ENCODE peak calls at places on chromosome 5, in five cellular contexts. C is aorta, F is neural progenitor cell, Q is colonic mucosa, L is iPS DF 6.9. R is an unnamed sample. For H3K4me1 and H3K9me3, the result is how much of the 10 kb centered on the place peaks cover.

GRCh38 chr5:76386360-76386759 is 16.7 kb upstream of the IQGAP2 start:
- DNase-seq in C (no peak), F (no peak), Q (peak), L (no peak), R (no peak)

GRCh38 chr5:138696501-138696900 is 56.7 kb upstream of the CTNNA1 start:
- DNase-seq in C (no peak), F (no peak), Q (no peak), L (no peak), R (no peak)

GRCh38 chr5:4306029-4306428 is 710.4 kb downstream of the IRX1 start:
- DNase-seq in C (no peak), F (no peak), Q (no peak), L (no peak), R (no peak)

GRCh38 chr5:56516034-56516433 is 282.9 kb upstream of the ANKRD55 start:
- DNase-seq in C (no peak), F (no peak), Q (no peak), L (no peak), R (no peak)

GRCh38 chr5:175657593-175658271 is at the start of gene HRH2:
- DNase-seq in C (peak), F (peak), Q (no peak), L (no peak), R (no peak)

GRCh38 chr5:1343931-1344901 is 683 bp downstream of the CLPTM1L start:
- DNase-seq in C (peak), F (peak), Q (no peak), L (no peak), R (no peak)

GRCh38 chr5:172443441-172444109 is 10.8 kb downstream of the SH3PXD2B start:
- DNase-seq in C (peak), F (no peak), Q (peak), L (no peak), R (peak)

GRCh38 chr5:168578506-168579205 is 512 bp downstream of the PANK3 start:
- DNase-seq in C (no peak), F (no peak), Q (no peak), L (no peak), R (peak)

GRCh38 chr5:1057841-1058548 is 49.4 kb downstream of the NKD2 start:
- DNase-seq in C (no peak), F (no peak), Q (no peak), L (no peak), R (no peak)

GRCh38 chr5:75337366-75338021 is 474 bp downstream of the HMGCR start:
- DNase-seq in C (peak), F (no peak), Q (peak), L (no peak), R (no peak)

GRCh38 chr5:163888366-163888765 is 382.9 kb downstream of the MAT2B start:
- DNase-seq in C (no peak), F (no peak), Q (no peak), L (no peak), R (no peak)

GRCh38 chr5:172642046-172642409 is 965 bp downstream of the NEURL1B start:
- DNase-seq in C (no peak), F (no peak), Q (no peak), L (no peak), R (no peak)

GRCh38 chr5:78964889-78965288 is 20.2 kb downstream of the ARSB start:
- DNase-seq in C (no peak), F (peak), Q (no peak), L (no peak), R (no peak)

GRCh38 chr5:66969963-66970362 is 226.6 kb downstream of the CD180 start:
- DNase-seq in C (no peak), F (no peak), Q (no peak), L (no peak), R (no peak)

GRCh38 chr5:34524123-34524522 is 132.0 kb upstream of the RAI14 start:
- DNase-seq in C (no peak), F (no peak), Q (no peak), L (no peak), R (no peak)

GRCh38 chr5:78003914-78004313 is 227.8 kb upstream of the TBCA start:
- DNase-seq in C (no peak), F (peak), Q (no peak), L (no peak), R (no peak)

GRCh38 chr5:91556-92263 is at the start of gene PLEKHG4B:
- DNase-seq in C (no peak), F (peak), Q (no peak), L (peak), R (no peak)

GRCh38 chr5:119105971-119106370 is 35.1 kb downstream of the DMXL1 start:
- DNase-seq in C (no peak), F (peak), Q (no peak), L (no peak), R (no peak)

GRCh38 chr5:87034562-87034961 is 233.1 kb upstream of the RASA1 start:
- DNase-seq in C (no peak), F (no peak), Q (no peak), L (no peak), R (no peak)

GRCh38 chr5:128271859-128272446 is 188.4 kb downstream of the SLC12A2 start:
- DNase-seq in C (no peak), F (no peak), Q (no peak), L (no peak), R (no peak)

GRCh38 chr5:140242099-140242498 is 60.8 kb downstream of the PFDN1 start:
- DNase-seq in C (no peak), F (no peak), Q (no peak), L (peak), R (no peak)

GRCh38 chr5:4258170-4258569 is 662.5 kb downstream of the IRX1 start:
- DNase-seq in C (no peak), F (no peak), Q (no peak), L (no peak), R (no peak)

GRCh38 chr5:179930788-179931473 is 23.2 kb upstream of the TBC1D9B start:
- DNase-seq in C (no peak), F (no peak), Q (no peak), L (no peak), R (no peak)

GRCh38 chr5:15703901-15704300 is 203.9 kb downstream of the FBXL7 start:
- DNase-seq in C (no peak), F (no peak), Q (no peak), L (no peak), R (no peak)

GRCh38 chr5:176541338-176542134 is 4.3 kb upstream of the RNF44 start:
- DNase-seq in C (no peak), F (peak), Q (peak), L (no peak), R (no peak)

GRCh38 chr5:113382736-113383135 is 52.1 kb downstream of the TSSK1B start:
- DNase-seq in C (no peak), F (no peak), Q (no peak), L (no peak), R (no peak)

GRCh38 chr5:122195784-122196394 is 66.5 kb downstream of the ZNF474 start:
- DNase-seq in C (no peak), F (peak), Q (peak), L (peak), R (no peak)

GRCh38 chr5:87924451-87924850 is 344.2 kb downstream of the TMEM161B start:
- DNase-seq in C (no peak), F (no peak), Q (no peak), L (no peak), R (no peak)

GRCh38 chr5:179060116-179061008 is at the start of gene ZNF354C:
- DNase-seq in C (peak), F (peak), Q (peak), L (peak), R (peak)

GRCh38 chr5:43336159-43336558 is 22.9 kb upstream of the HMGCS1 start:
- DNase-seq in C (no peak), F (no peak), Q (no peak), L (no peak), R (no peak)

GRCh38 chr5:58453326-58453725 is 6.6 kb downstream of the PLK2 start:
- DNase-seq in C (no peak), F (no peak), Q (no peak), L (no peak), R (no peak)

GRCh38 chr5:61686491-61687257 is 354.6 kb downstream of the ZSWIM6 start:
- DNase-seq in C (no peak), F (no peak), Q (no peak), L (no peak), R (no peak)

GRCh38 chr5:125134216-125135081 is 388.0 kb upstream of the ZNF608 start:
- DNase-seq in C (no peak), F (no peak), Q (no peak), L (no peak), R (no peak)

GRCh38 chr5:58460727-58461286 is 921 bp upstream of the PLK2 start:
- DNase-seq in C (peak), F (peak), Q (peak), L (peak), R (peak)

GRCh38 chr5:136135536-136135935 is 2.9 kb downstream of the SMAD5 start:
- DNase-seq in C (no peak), F (no peak), Q (no peak), L (no peak), R (no peak)

GRCh38 chr5:40570408-40571129 is 109.1 kb upstream of the PTGER4 start:
- DNase-seq in C (no peak), F (no peak), Q (no peak), L (no peak), R (no peak)

GRCh38 chr5:132176987-132177386 is 50.7 kb downstream of the P4HA2 start:
- DNase-seq in C (no peak), F (no peak), Q (no peak), L (no peak), R (no peak)

GRCh38 chr5:155728146-155728856 is 598.7 kb upstream of the SGCD start:
- DNase-seq in C (peak), F (peak), Q (peak), L (peak), R (no peak)
- H3K4me3 ChIP-seq in C (peak), F (peak), Q (peak), L (peak), R (peak)

DNA sequence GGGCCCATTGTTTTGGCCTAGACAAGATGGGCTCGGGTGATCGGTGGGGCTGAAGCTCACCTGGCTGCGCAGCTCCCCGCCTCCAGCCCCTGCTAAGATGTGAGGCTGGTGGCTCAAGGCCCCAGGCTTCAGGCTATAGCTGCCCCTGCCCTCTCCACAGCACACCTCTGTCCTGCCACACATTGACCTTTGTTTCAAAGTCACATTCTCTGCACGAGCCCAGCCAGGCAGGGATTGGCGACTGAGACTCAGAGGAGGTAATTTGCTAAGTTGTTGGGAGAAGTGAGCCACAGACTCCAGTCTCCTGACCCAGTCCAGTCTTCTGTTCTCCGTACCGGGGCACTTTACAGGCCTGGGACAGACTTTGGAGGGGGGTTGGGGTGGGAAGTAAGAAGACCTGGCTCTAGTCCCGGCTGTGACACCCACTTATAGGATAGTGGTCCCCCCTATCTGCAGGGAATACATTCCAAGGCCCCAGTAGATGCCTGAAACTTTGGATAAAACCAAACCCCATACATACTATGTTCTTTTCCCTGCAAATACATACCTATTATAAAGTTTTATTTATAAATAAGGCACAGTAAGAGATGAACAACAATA is 13.4 kb downstream of the PDGFRB start:
- DNase-seq in C (no peak), F (no peak), Q (no peak), L (no peak), R (no peak)
- H3K4me1 ChIP-seq in C (under half), F (half or more), Q (under half), L (under half), R (under half)

DNA sequence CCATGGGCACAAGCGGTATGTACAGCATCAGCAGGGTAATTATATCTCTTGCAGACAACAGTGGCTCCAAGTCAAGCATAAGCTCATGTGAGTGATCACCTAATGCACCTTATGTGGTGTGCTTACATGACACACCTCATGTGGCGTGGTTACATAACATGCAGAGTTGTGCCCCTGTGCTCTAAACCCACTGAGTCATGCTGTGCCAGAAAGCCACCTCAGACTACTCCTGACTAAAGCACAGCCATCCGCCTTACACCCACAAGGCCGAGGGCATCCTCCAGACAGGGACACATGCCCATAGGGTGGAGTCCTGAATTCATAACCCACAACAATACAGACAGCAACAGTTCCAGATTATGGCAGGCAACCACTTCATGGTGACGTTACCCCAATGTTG is 163.7 kb upstream of the SLC30A5 start:
- DNase-seq in C (no peak), F (no peak), Q (no peak), L (no peak), R (no peak)
- H3K9me3 ChIP-seq in C (under half), F (under half), Q (under half), L (under half), R (under half)

GRCh38 chr5:6736524-6737042 is 23.4 kb downstream of the TENT4A start:
- DNase-seq in C (no peak), F (no peak), Q (no peak), L (no peak), R (no peak)
- H3K4me3 ChIP-seq in C (no peak), F (no peak), Q (no peak), L (no peak), R (no peak)

GRCh38 chr5:72248352-72249032 is 71.5 kb downstream of the MRPS27 start:
- DNase-seq in C (no peak), F (no peak), Q (peak), L (no peak), R (peak)
- H3K4me1 ChIP-seq in C (under half), F (half or more), Q (under half), L (under half), R (half or more)

GRCh38 chr5:5589857-5590256 is 167.4 kb downstream of the ICE1 start:
- DNase-seq in C (no peak), F (no peak), Q (no peak), L (no peak), R (no peak)

GRCh38 chr5:5585751-5586341 is 163.4 kb downstream of the ICE1 start:
- DNase-seq in C (no peak), F (no peak), Q (no peak), L (no peak), R (no peak)

GRCh38 chr5:5589146-5589826 is 166.8 kb downstream of the ICE1 start:
- DNase-seq in C (no peak), F (no peak), Q (no peak), L (no peak), R (no peak)

GRCh38 chr5:5587474-5587873 is 165.0 kb downstream of the ICE1 start:
- DNase-seq in C (no peak), F (no peak), Q (no peak), L (no peak), R (no peak)

GRCh38 chr5:5588386-5588785 is 165.9 kb downstream of the ICE1 start:
- DNase-seq in C (no peak), F (no peak), Q (no peak), L (no peak), R (no peak)
- H3K9me3 ChIP-seq in C (under half), F (under half), Q (under half), L (under half), R (under half)

GRCh38 chr5:156000115-156000514 is 326.8 kb upstream of the SGCD start:
- DNase-seq in C (no peak), F (no peak), Q (no peak), L (no peak), R (no peak)

GRCh38 chr5:155996123-155996522 is 330.8 kb upstream of the SGCD start:
- DNase-seq in C (no peak), F (no peak), Q (no peak), L (no peak), R (no peak)

GRCh38 chr5:155998258-155998657 is 328.7 kb upstream of the SGCD start:
- DNase-seq in C (no peak), F (no peak), Q (no peak), L (no peak), R (no peak)
- H3K4me3 ChIP-seq in C (no peak), F (no peak), Q (no peak), L (no peak), R (no peak)

R was measured in gastrocnemius medialis.